ENCODE peak calls at places on chromosomes 16 and 17, in nine cellular contexts. Z is right atrium auricular region; I is epithelial cell of esophagus; R is GM06990; W is CD8-positive, alpha-beta memory T cell; M is A549; V is effector memory CD4-positive, alpha-beta T cell; U is cardiac muscle cell; X is AG04449. G is an unnamed sample.

GRCh38 chr17:7782237-7782636 is 51.8 kb upstream of the KDM6B start:
- DNase-seq in Z (no peak), I (peak), R (no peak), W (no peak), M (peak), V (no peak), U (no peak), X (no peak), G (no peak)

GRCh38 chr16:48232459-48233040 is 11.6 kb upstream of the LONP2 start:
- DNase-seq in Z (no peak), I (no peak), R (no peak), W (no peak), M (no peak), V (no peak), U (no peak), X (no peak), G (no peak)

GRCh38 chr17:7502987-7503386 is 18.8 kb downstream of the POLR2A start:
- DNase-seq in Z (no peak), I (no peak), R (no peak), W (no peak), M (peak), V (no peak), U (peak), X (no peak), G (no peak)

GRCh38 chr17:2564876-2565275 is 28.6 kb upstream of the PAFAH1B1 start:
- DNase-seq in Z (no peak), I (peak), R (no peak), W (no peak), M (peak), V (no peak), U (no peak), X (no peak), G (no peak)

GRCh38 chr17:74303300-74303699 is 22.7 kb upstream of the KIF19 start:
- DNase-seq in Z (no peak), I (no peak), R (no peak), W (no peak), M (no peak), V (no peak), U (no peak), X (no peak), G (no peak)

GRCh38 chr16:1152651-1153259 is at the start of gene CACNA1H:
- DNase-seq in Z (no peak), I (no peak), R (no peak), W (peak), M (no peak), V (peak), U (peak), X (no peak), G (no peak)

GRCh38 chr17:15779119-15779518 is 47.0 kb downstream of the TBC1D26 start:
- DNase-seq in Z (no peak), I (no peak), R (no peak), W (no peak), M (no peak), V (no peak), U (no peak), X (no peak), G (no peak)

GRCh38 chr17:81682565-81683207 is 911 bp downstream of the ARL16 start:
- DNase-seq in Z (no peak), I (no peak), R (no peak), W (no peak), M (no peak), V (no peak), U (no peak), X (no peak), G (no peak)

GRCh38 chr17:82920150-82920549 is 80.3 kb upstream of the ZNF750 start:
- DNase-seq in Z (no peak), I (no peak), R (no peak), W (no peak), M (no peak), V (no peak), U (no peak), X (no peak), G (no peak)

GRCh38 chr17:76529643-76530488 is 7.6 kb downstream of the CYGB start:
- DNase-seq in Z (peak), I (peak), R (no peak), W (no peak), M (no peak), V (no peak), U (peak), X (no peak), G (peak)
- H3K4me3 ChIP-seq in Z (no peak), I (no peak), R (no peak), W (no peak), M (no peak), V (no peak), U (no peak), X (no peak), G (no peak)

DNA sequence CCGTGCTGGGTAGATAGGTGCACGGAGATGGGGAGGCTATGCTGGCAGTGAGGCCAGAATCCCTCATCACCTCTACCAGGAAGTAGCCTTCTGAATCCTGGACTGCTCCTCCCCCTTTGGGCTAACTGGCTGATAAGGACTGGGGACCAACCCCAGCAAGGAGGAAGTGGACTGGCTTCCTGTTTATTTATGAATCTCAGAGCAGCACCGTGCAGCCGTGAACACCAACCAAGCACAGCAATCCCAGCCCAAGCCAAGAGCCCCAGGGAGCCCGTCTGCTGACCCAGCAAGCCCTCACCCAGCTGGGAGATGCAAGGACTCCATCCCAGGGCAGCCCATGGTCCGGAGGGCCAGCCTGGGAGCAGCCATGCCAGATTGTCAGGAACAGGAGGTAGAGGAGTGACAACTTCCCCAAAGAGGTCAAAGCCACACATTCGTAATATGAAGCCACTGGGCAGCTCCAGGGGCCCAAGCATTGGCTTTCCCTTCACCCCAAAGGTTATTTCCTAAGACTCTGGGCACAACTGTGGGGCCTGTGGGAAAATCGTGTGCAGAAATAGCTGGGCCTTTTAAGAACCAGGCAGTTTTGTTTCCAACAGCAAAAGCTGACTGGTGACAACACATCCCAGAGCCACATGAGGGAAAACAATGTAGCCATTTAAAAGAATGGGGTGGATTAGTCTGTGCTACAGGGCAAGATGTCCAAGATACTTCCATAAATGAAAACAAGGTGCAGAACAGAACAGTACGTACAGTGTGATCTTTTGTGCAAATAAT is 23.9 kb downstream of the PHB1 start:
- DNase-seq in Z (no peak), I (no peak), R (peak), W (no peak), M (no peak), V (no peak), U (no peak), X (no peak), G (no peak)
- H3K4me3 ChIP-seq in Z (no peak), I (no peak), R (peak), W (peak), M (no peak), V (peak), U (no peak), X (no peak), G (no peak)

GRCh38 chr17:56594528-56595418 is 1.3 kb downstream of the NOG start:
- DNase-seq in Z (no peak), I (peak), R (peak), W (peak), M (peak), V (no peak), U (peak), X (no peak), G (no peak)
- H3K4me3 ChIP-seq in Z (peak), I (peak), R (no peak), W (peak), M (peak), V (peak), U (peak), X (peak), G (peak)

GRCh38 chr17:44948315-44948795 is 782 bp upstream of the KIF18B start:
- DNase-seq in Z (no peak), I (no peak), R (no peak), W (no peak), M (no peak), V (no peak), U (no peak), X (no peak), G (no peak)
- H3K4me3 ChIP-seq in Z (peak), I (peak), R (peak), W (peak), M (peak), V (peak), U (peak), X (peak), G (peak)

GRCh38 chr16:12043953-12044352 is 67.4 kb downstream of the SNX29 start:
- DNase-seq in Z (no peak), I (no peak), R (no peak), W (no peak), M (no peak), V (no peak), U (no peak), X (no peak), G (no peak)

GRCh38 chr16:12050361-12050760 is 73.8 kb downstream of the SNX29 start:
- DNase-seq in Z (no peak), I (no peak), R (no peak), W (no peak), M (no peak), V (no peak), U (no peak), X (no peak), G (no peak)

DNA sequence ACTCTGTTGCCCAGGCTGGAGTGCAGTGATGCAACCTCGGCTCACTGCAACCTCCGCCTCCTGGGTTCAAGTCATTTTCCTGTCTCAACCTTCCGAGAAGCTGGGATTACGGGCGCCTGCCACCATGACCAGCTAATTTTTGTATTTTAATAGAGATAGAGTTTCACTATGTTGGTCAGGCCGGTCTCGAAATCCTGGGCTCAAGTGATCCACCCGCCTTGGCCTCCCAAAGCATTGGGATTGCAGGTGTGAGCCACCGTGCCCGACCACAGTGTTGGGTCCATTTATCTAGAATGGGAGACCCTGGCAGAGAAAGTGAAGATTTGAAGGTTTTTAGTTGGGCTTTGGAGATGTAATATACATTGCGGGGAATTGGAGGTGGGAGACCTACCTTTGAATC is 70.1 kb downstream of the SNX29 start:
- DNase-seq in Z (no peak), I (no peak), R (no peak), W (no peak), M (no peak), V (no peak), U (no peak), X (no peak), G (no peak)
- H3K4me3 ChIP-seq in Z (no peak), I (no peak), R (no peak), W (no peak), M (no peak), V (no peak), U (no peak), X (no peak), G (no peak)

DNA sequence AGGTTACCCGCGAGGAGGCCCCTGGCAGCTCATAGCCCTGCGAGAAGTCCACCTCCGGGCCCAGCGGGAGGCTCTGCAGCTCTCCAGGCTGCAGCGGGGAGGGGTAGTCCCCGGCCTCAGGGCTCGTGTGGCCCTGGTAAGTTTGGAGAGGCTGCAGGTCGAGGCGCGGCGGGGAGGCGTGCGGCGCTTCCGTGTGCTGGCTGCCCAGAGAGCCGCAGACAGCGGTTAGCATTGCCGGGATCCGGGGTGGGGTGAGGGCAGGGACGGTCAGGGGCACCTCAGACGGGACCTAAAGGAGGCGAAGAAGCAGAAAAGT is 2.8 kb downstream of the SP6 start:
- DNase-seq in Z (no peak), I (no peak), R (no peak), W (no peak), M (no peak), V (no peak), U (no peak), X (no peak), G (no peak)
- H3K4me3 ChIP-seq in Z (no peak), I (no peak), R (no peak), W (no peak), M (no peak), V (no peak), U (no peak), X (no peak), G (no peak)

DNA sequence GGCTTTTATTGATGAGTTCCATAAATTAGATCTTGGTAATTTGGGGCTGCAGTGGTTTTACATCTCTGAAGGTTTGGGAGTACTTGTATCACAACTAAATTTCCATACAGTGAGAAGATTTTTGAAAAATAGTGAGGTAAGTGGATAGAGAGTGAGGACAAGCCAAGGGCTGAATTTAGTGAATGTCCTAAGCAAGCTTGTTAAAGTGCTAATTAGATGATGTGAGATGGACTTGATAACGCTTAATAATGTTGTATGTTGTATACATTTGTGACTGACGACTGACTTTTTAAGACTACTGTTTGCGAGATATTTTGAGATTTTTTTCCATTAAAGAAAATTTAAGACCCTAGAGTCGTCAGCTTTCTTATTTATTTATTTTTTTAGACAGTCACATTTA is 3.9 kb downstream of the NFATC3 start:
- DNase-seq in Z (no peak), I (no peak), R (no peak), W (no peak), M (no peak), V (no peak), U (no peak), X (no peak), G (no peak)
- H3K4me3 ChIP-seq in Z (no peak), I (no peak), R (no peak), W (peak), M (no peak), V (no peak), U (no peak), X (no peak), G (no peak)

GRCh38 chr17:48503747-48504146 is 27.1 kb downstream of the HOXB1 start:
- DNase-seq in Z (no peak), I (no peak), R (no peak), W (no peak), M (no peak), V (no peak), U (peak), X (no peak), G (no peak)
- H3K4me3 ChIP-seq in Z (no peak), I (no peak), R (no peak), W (no peak), M (no peak), V (no peak), U (no peak), X (no peak), G (no peak)

G was measured in skeletal muscle cell.